ENCODE peak calls at places on chromosomes 3 and 15, in six cellular contexts. L, Z, A, O, S and U are unnamed samples.
A peak's percentile ranks its signal among the peaks of the same experiment; 100 is the strongest.

GRCh38 chr3:131053021-131053420 is 26.3 kb downstream of the NEK11 start:
- DNase-seq in L (no peak), Z (no peak), A (no peak), O (no peak), S (no peak), U (no peak)

GRCh38 chr3:123602325-123602724 is 17.5 kb upstream of the HACD2 start:
- DNase-seq in L (peak; percentile 69), Z (peak; percentile 44), A (peak; percentile 45), O (no peak), S (peak; percentile 78), U (no peak)

GRCh38 chr15:66233487-66234415 is 19.8 kb downstream of the MEGF11 start:
- DNase-seq in L (peak; percentile 38), Z (peak; percentile 67), A (no peak), O (no peak), S (peak; percentile 23), U (no peak)

GRCh38 chr3:122353215-122353614 is 28.2 kb downstream of the CSTA start:
- DNase-seq in L (no peak), Z (no peak), A (no peak), O (no peak), S (no peak), U (no peak)

GRCh38 chr15:80252281-80252619 is 237 bp upstream of the CTXND1 start:
- DNase-seq in L (no peak), Z (no peak), A (no peak), O (no peak), S (no peak), U (no peak)

GRCh38 chr3:139870000-139870675 is 64.8 kb upstream of the CLSTN2 start:
- DNase-seq in L (no peak), Z (no peak), A (no peak), O (no peak), S (no peak), U (no peak)

GRCh38 chr15:74780523-74780982 is 1.3 kb upstream of the CSK start:
- DNase-seq in L (no peak), Z (no peak), A (no peak), O (no peak), S (no peak), U (no peak)

GRCh38 chr3:126472277-126473006 is 3.2 kb downstream of the ZXDC start:
- DNase-seq in L (peak; percentile 12), Z (peak; percentile 76), A (no peak), O (peak; percentile 71), S (peak; percentile 94), U (no peak)

GRCh38 chr3:50417637-50418033 is 58.3 kb upstream of the TMEM115 start:
- DNase-seq in L (no peak), Z (no peak), A (no peak), O (no peak), S (no peak), U (no peak)

GRCh38 chr3:186098740-186099139 is 10.1 kb downstream of the ETV5 start:
- DNase-seq in L (no peak), Z (no peak), A (no peak), O (no peak), S (no peak), U (no peak)

GRCh38 chr3:186096295-186096694 is 12.6 kb downstream of the ETV5 start:
- DNase-seq in L (no peak), Z (peak; percentile 51), A (no peak), O (no peak), S (no peak), U (no peak)

GRCh38 chr3:186097663-186098451 is 11.0 kb downstream of the ETV5 start:
- DNase-seq in L (peak; percentile 64), Z (peak; percentile 35), A (no peak), O (peak; percentile 77), S (peak; percentile 99), U (peak; percentile 98)

GRCh38 chr3:186097317-186097662 is 11.6 kb downstream of the ETV5 start:
- DNase-seq in L (no peak), Z (peak; percentile 28), A (no peak), O (no peak), S (no peak), U (no peak)

DNA sequence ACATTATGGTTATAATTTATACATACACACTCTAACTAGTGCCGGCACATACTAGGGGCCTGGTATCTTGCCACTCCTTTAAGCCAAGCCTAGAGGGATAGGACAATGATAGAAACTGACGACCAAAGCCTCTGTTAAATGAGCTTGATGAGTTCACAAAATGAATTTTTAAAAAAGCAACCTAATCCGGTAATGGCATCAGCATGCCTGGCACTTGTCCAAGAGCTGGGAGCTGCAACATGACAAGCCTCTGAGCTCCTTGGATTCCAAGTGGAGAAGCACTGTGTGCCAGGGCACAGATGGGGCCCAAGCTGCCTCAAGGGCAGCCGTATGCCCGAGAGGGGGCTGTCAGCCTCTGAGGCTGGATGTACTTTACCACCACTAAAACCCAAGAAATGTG is 9.7 kb downstream of the ETV5 start:
- DNase-seq in L (no peak), Z (no peak), A (no peak), O (peak; percentile 56), S (no peak), U (peak; percentile 75)
- TF ChIP-seq POLR2AphosphoS5 in L (no peak), Z (no peak), A (no peak), O (no peak), S (no peak), U (no peak)

DNA sequence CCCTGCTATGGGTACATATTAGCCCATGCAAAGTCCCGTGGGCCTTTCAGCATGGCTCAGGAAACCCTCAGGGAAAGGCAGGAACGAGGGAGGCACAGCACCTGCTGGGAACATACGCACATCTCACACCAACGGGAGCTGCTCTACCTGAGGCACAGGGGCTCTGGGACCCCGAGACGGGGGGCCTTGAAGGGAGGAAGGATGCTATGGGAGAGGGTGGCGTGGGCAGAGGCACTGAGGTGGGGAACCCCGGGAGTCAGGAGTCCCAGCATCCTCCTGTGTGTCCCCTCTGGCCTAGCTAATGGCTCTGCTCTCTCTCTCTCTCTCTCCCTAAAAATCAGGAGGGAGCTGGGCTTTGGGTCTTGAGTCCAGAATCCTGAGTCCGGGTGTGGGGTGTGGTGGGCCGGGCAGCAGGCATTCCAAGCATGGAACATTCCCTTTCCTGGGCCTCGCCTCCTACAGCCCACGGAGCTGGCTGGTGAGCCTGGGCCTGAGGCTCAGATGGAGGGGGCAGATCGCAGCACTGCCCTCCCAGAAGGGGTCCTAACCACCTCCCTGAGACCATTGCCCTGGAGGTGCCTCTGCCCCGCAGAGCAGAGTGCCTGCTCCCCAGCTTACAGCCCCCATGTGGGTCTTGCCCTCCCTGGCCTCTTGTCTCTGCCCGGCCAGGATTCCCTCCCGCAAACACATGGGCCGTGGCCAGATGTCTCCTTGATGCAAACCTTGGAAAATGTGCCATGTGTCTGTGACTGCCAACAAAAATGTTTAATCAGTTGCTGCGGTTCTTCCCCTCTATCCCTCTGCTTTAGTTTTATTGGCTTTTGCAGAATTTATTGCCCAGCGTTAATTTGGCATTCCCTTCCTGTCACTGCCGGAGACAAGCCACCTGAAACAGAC is 101.6 kb downstream of the TMEM266 start:
- DNase-seq in L (no peak), Z (no peak), A (no peak), O (no peak), S (no peak), U (no peak)
- H3K27ac ChIP-seq in L (no peak overlapping the region), Z (no peak overlapping the region), A (no peak overlapping the region), O (no peak overlapping the region), S (no peak overlapping the region), U (no peak overlapping the region)

GRCh38 chr3:159159546-159159945 is 357.7 kb downstream of the MFSD1 start:
- DNase-seq in L (no peak), Z (no peak), A (no peak), O (no peak), S (no peak), U (no peak)

GRCh38 chr3:159158213-159158612 is 356.4 kb downstream of the MFSD1 start:
- DNase-seq in L (peak; percentile 79), Z (no peak), A (no peak), O (no peak), S (no peak), U (no peak)

GRCh38 chr3:159163656-159164055 is 361.8 kb downstream of the MFSD1 start:
- DNase-seq in L (no peak), Z (no peak), A (no peak), O (no peak), S (no peak), U (no peak)

GRCh38 chr3:159157275-159157674 is 355.4 kb downstream of the MFSD1 start:
- DNase-seq in L (no peak), Z (no peak), A (no peak), O (no peak), S (no peak), U (no peak)

DNA sequence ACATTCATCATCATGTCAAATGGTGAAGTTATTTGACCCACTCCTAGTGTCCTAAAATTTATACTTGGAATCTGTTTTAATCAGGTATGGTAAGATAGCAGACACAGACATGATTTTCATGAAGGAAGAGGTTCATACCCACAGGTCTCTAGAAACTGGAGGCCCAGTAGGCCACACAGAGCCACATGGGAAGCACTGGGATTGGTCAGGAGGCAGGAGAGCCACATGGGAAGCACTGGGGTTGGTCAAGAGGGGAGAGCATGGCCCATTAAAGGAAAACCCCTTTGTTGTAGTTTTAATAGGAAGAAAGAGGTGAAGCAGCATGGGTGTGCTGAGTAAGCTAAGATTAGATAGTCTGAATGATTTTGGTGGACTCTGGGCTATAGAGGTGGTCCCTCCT is 356.9 kb downstream of the MFSD1 start:
- DNase-seq in L (no peak), Z (no peak), A (no peak), O (no peak), S (no peak), U (no peak)
- TF ChIP-seq POLR2AphosphoS5 in L (no peak), Z (no peak), A (no peak), O (no peak), S (no peak), U (no peak)

DNA sequence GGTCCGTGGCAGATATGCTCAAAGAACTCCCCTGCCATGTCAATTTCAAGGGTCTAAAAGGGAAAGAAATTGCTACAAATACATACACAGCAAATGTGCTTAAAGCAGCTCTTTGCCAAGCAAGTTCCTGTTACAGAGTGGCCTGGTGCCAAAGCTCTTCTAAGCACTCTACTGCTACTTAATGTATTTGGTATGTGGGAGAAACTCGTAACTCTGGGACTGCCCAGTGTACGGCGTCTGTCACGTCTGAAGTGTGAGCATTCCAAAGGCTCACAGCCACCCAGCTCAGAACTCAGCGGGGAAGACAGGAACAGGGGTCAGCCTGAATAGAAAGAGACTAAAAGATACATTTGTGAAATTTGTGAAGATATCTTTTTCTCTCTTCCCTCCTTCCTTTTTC is 54.6 kb downstream of the RBMS3 start:
- DNase-seq in L (peak; percentile 15), Z (no peak), A (no peak), O (peak; percentile 72), S (no peak), U (peak; percentile 82)
- H3K27ac ChIP-seq in L (no peak overlapping the region), Z (no peak overlapping the region), A (peak overlapping the region; percentile 3), O (peak overlapping the region; percentile 74), S (no peak overlapping the region), U (peak overlapping the region; percentile 98)